ENCODE peak calls at places on chromosomes 2 and 18, in eight cellular contexts. One of them, this sample, is unnamed.

GRCh38 chr18:5476961-5477800 is 66.6 kb downstream of the EPB41L3 start:
- DNase-seq in AG04449: no peak
- DNase-seq in T-cell: no peak
- DNase-seq in naive thymus-derived CD8-positive, alpha-beta T cell: no peak
- DNase-seq in stimulated activated CD8-positive, alpha-beta memory T cell treated with anti-CD3 and anti-CD28 coated beads, Interleukin-15, amount 100 ng/mL, for 24 hours: no peak
- DNase-seq in adipocyte: peak
- DNase-seq in mucosa of gallbladder: no peak
- DNase-seq in activated T-cell treated with anti-CD3 and anti-CD28 coated beads, Interleukin-2, amount 50 U/mL, for 72 hours: no peak
- DNase-seq in this sample: no peak

GRCh38 chr2:16407358-16407757 is 258.3 kb downstream of the CYRIA start:
- DNase-seq in activated T-cell treated with anti-CD3 and anti-CD28 coated beads, Interleukin-2, amount 50 U/mL, for 72 hours: no peak
- DNase-seq in adipocyte: no peak
- DNase-seq in stimulated activated CD8-positive, alpha-beta memory T cell treated with anti-CD3 and anti-CD28 coated beads, Interleukin-15, amount 100 ng/mL, for 24 hours: no peak
- DNase-seq in T-cell: no peak
- DNase-seq in naive thymus-derived CD8-positive, alpha-beta T cell: no peak
- DNase-seq in mucosa of gallbladder: no peak
- DNase-seq in AG04449: no peak
- DNase-seq in this sample: no peak

GRCh38 chr18:79507076-79507545 is 111.4 kb downstream of the NFATC1 start:
- DNase-seq in naive thymus-derived CD8-positive, alpha-beta T cell: peak
- DNase-seq in stimulated activated CD8-positive, alpha-beta memory T cell treated with anti-CD3 and anti-CD28 coated beads, Interleukin-15, amount 100 ng/mL, for 24 hours: no peak
- DNase-seq in T-cell: no peak
- DNase-seq in adipocyte: no peak
- DNase-seq in AG04449: no peak
- DNase-seq in mucosa of gallbladder: no peak
- DNase-seq in activated T-cell treated with anti-CD3 and anti-CD28 coated beads, Interleukin-2, amount 50 U/mL, for 72 hours: no peak
- DNase-seq in this sample: no peak

GRCh38 chr18:48929951-48930713 is 20.6 kb downstream of the SMAD7 start:
- DNase-seq in mucosa of gallbladder: peak
- DNase-seq in adipocyte: peak
- DNase-seq in T-cell: no peak
- DNase-seq in activated T-cell treated with anti-CD3 and anti-CD28 coated beads, Interleukin-2, amount 50 U/mL, for 72 hours: no peak
- DNase-seq in naive thymus-derived CD8-positive, alpha-beta T cell: no peak
- DNase-seq in stimulated activated CD8-positive, alpha-beta memory T cell treated with anti-CD3 and anti-CD28 coated beads, Interleukin-15, amount 100 ng/mL, for 24 hours: no peak
- DNase-seq in AG04449: no peak
- DNase-seq in this sample: peak

GRCh38 chr2:1670636-1671035 is 73.7 kb downstream of the PXDN start:
- DNase-seq in activated T-cell treated with anti-CD3 and anti-CD28 coated beads, Interleukin-2, amount 50 U/mL, for 72 hours: no peak
- DNase-seq in naive thymus-derived CD8-positive, alpha-beta T cell: no peak
- DNase-seq in T-cell: no peak
- DNase-seq in mucosa of gallbladder: no peak
- DNase-seq in adipocyte: no peak
- DNase-seq in AG04449: no peak
- DNase-seq in stimulated activated CD8-positive, alpha-beta memory T cell treated with anti-CD3 and anti-CD28 coated beads, Interleukin-15, amount 100 ng/mL, for 24 hours: no peak
- DNase-seq in this sample: no peak

GRCh38 chr2:29839306-29839705 is 82.1 kb downstream of the ALK start:
- DNase-seq in naive thymus-derived CD8-positive, alpha-beta T cell: no peak
- DNase-seq in mucosa of gallbladder: no peak
- DNase-seq in AG04449: no peak
- DNase-seq in activated T-cell treated with anti-CD3 and anti-CD28 coated beads, Interleukin-2, amount 50 U/mL, for 72 hours: no peak
- DNase-seq in T-cell: no peak
- DNase-seq in adipocyte: no peak
- DNase-seq in stimulated activated CD8-positive, alpha-beta memory T cell treated with anti-CD3 and anti-CD28 coated beads, Interleukin-15, amount 100 ng/mL, for 24 hours: no peak
- DNase-seq in this sample: no peak

GRCh38 chr2:200786423-200786822 is 25.3 kb upstream of the BZW1 start:
- DNase-seq in activated T-cell treated with anti-CD3 and anti-CD28 coated beads, Interleukin-2, amount 50 U/mL, for 72 hours: no peak
- DNase-seq in AG04449: no peak
- DNase-seq in mucosa of gallbladder: no peak
- DNase-seq in stimulated activated CD8-positive, alpha-beta memory T cell treated with anti-CD3 and anti-CD28 coated beads, Interleukin-15, amount 100 ng/mL, for 24 hours: no peak
- DNase-seq in naive thymus-derived CD8-positive, alpha-beta T cell: no peak
- DNase-seq in adipocyte: peak
- DNase-seq in T-cell: no peak
- DNase-seq in this sample: no peak

GRCh38 chr2:181949047-181949446 is 36.6 kb upstream of the PPP1R1C start:
- DNase-seq in stimulated activated CD8-positive, alpha-beta memory T cell treated with anti-CD3 and anti-CD28 coated beads, Interleukin-15, amount 100 ng/mL, for 24 hours: no peak
- DNase-seq in activated T-cell treated with anti-CD3 and anti-CD28 coated beads, Interleukin-2, amount 50 U/mL, for 72 hours: no peak
- DNase-seq in T-cell: no peak
- DNase-seq in AG04449: no peak
- DNase-seq in naive thymus-derived CD8-positive, alpha-beta T cell: no peak
- DNase-seq in mucosa of gallbladder: no peak
- DNase-seq in adipocyte: peak
- DNase-seq in this sample: no peak

GRCh38 chr2:102063948-102064678 is 72.4 kb downstream of the IL1R2 start:
- DNase-seq in mucosa of gallbladder: peak
- DNase-seq in T-cell: no peak
- DNase-seq in activated T-cell treated with anti-CD3 and anti-CD28 coated beads, Interleukin-2, amount 50 U/mL, for 72 hours: peak
- DNase-seq in naive thymus-derived CD8-positive, alpha-beta T cell: no peak
- DNase-seq in AG04449: peak
- DNase-seq in adipocyte: peak
- DNase-seq in stimulated activated CD8-positive, alpha-beta memory T cell treated with anti-CD3 and anti-CD28 coated beads, Interleukin-15, amount 100 ng/mL, for 24 hours: no peak
- DNase-seq in this sample: peak

GRCh38 chr2:239881561-239882320 is 143.4 kb downstream of the NDUFA10 start:
- DNase-seq in mucosa of gallbladder: no peak
- DNase-seq in T-cell: no peak
- DNase-seq in naive thymus-derived CD8-positive, alpha-beta T cell: no peak
- DNase-seq in stimulated activated CD8-positive, alpha-beta memory T cell treated with anti-CD3 and anti-CD28 coated beads, Interleukin-15, amount 100 ng/mL, for 24 hours: no peak
- DNase-seq in activated T-cell treated with anti-CD3 and anti-CD28 coated beads, Interleukin-2, amount 50 U/mL, for 72 hours: no peak
- DNase-seq in adipocyte: peak
- DNase-seq in AG04449: no peak
- DNase-seq in this sample: no peak

GRCh38 chr2:120624738-120625446 is 110.8 kb upstream of the GLI2 start:
- DNase-seq in adipocyte: no peak
- DNase-seq in T-cell: no peak
- DNase-seq in naive thymus-derived CD8-positive, alpha-beta T cell: no peak
- DNase-seq in activated T-cell treated with anti-CD3 and anti-CD28 coated beads, Interleukin-2, amount 50 U/mL, for 72 hours: no peak
- DNase-seq in AG04449: no peak
- DNase-seq in stimulated activated CD8-positive, alpha-beta memory T cell treated with anti-CD3 and anti-CD28 coated beads, Interleukin-15, amount 100 ng/mL, for 24 hours: no peak
- DNase-seq in mucosa of gallbladder: no peak
- DNase-seq in this sample: no peak

GRCh38 chr2:24477229-24477628 is 13.8 kb upstream of the NCOA1 start:
- DNase-seq in stimulated activated CD8-positive, alpha-beta memory T cell treated with anti-CD3 and anti-CD28 coated beads, Interleukin-15, amount 100 ng/mL, for 24 hours: no peak
- DNase-seq in AG04449: no peak
- DNase-seq in T-cell: no peak
- DNase-seq in adipocyte: no peak
- DNase-seq in naive thymus-derived CD8-positive, alpha-beta T cell: no peak
- DNase-seq in activated T-cell treated with anti-CD3 and anti-CD28 coated beads, Interleukin-2, amount 50 U/mL, for 72 hours: no peak
- DNase-seq in mucosa of gallbladder: no peak
- DNase-seq in this sample: no peak

GRCh38 chr2:231315896-231316295 is 79.6 kb upstream of the B3GNT7 start:
- DNase-seq in mucosa of gallbladder: no peak
- DNase-seq in AG04449: no peak
- DNase-seq in adipocyte: no peak
- DNase-seq in activated T-cell treated with anti-CD3 and anti-CD28 coated beads, Interleukin-2, amount 50 U/mL, for 72 hours: no peak
- DNase-seq in stimulated activated CD8-positive, alpha-beta memory T cell treated with anti-CD3 and anti-CD28 coated beads, Interleukin-15, amount 100 ng/mL, for 24 hours: no peak
- DNase-seq in naive thymus-derived CD8-positive, alpha-beta T cell: no peak
- DNase-seq in T-cell: no peak
- DNase-seq in this sample: no peak

GRCh38 chr2:176161817-176162626 is 4.9 kb downstream of the HOXD3 start:
- DNase-seq in adipocyte: peak
- DNase-seq in naive thymus-derived CD8-positive, alpha-beta T cell: no peak
- DNase-seq in AG04449: no peak
- DNase-seq in T-cell: no peak
- DNase-seq in stimulated activated CD8-positive, alpha-beta memory T cell treated with anti-CD3 and anti-CD28 coated beads, Interleukin-15, amount 100 ng/mL, for 24 hours: no peak
- DNase-seq in mucosa of gallbladder: no peak
- DNase-seq in activated T-cell treated with anti-CD3 and anti-CD28 coated beads, Interleukin-2, amount 50 U/mL, for 72 hours: no peak
- DNase-seq in this sample: no peak

GRCh38 chr2:180505203-180505602 is 475.2 kb upstream of the UBE2E3 start:
- DNase-seq in adipocyte: no peak
- DNase-seq in activated T-cell treated with anti-CD3 and anti-CD28 coated beads, Interleukin-2, amount 50 U/mL, for 72 hours: no peak
- DNase-seq in mucosa of gallbladder: no peak
- DNase-seq in T-cell: no peak
- DNase-seq in AG04449: no peak
- DNase-seq in naive thymus-derived CD8-positive, alpha-beta T cell: no peak
- DNase-seq in stimulated activated CD8-positive, alpha-beta memory T cell treated with anti-CD3 and anti-CD28 coated beads, Interleukin-15, amount 100 ng/mL, for 24 hours: no peak
- DNase-seq in this sample: no peak

GRCh38 chr18:3450358-3451107 is 561 bp downstream of the TGIF1 start:
- DNase-seq in stimulated activated CD8-positive, alpha-beta memory T cell treated with anti-CD3 and anti-CD28 coated beads, Interleukin-15, amount 100 ng/mL, for 24 hours: no peak
- DNase-seq in mucosa of gallbladder: peak
- DNase-seq in adipocyte: peak
- DNase-seq in activated T-cell treated with anti-CD3 and anti-CD28 coated beads, Interleukin-2, amount 50 U/mL, for 72 hours: peak
- DNase-seq in T-cell: peak
- DNase-seq in AG04449: no peak
- DNase-seq in naive thymus-derived CD8-positive, alpha-beta T cell: peak
- DNase-seq in this sample: no peak

GRCh38 chr2:231033147-231034132 is 3.9 kb upstream of the C2orf72 start:
- DNase-seq in stimulated activated CD8-positive, alpha-beta memory T cell treated with anti-CD3 and anti-CD28 coated beads, Interleukin-15, amount 100 ng/mL, for 24 hours: no peak
- DNase-seq in mucosa of gallbladder: no peak
- DNase-seq in naive thymus-derived CD8-positive, alpha-beta T cell: no peak
- DNase-seq in AG04449: no peak
- DNase-seq in adipocyte: no peak
- DNase-seq in T-cell: no peak
- DNase-seq in activated T-cell treated with anti-CD3 and anti-CD28 coated beads, Interleukin-2, amount 50 U/mL, for 72 hours: no peak
- DNase-seq in this sample: no peak

GRCh38 chr2:119178811-119179601 is 20.5 kb upstream of the C1QL2 start:
- DNase-seq in T-cell: no peak
- DNase-seq in mucosa of gallbladder: peak
- DNase-seq in activated T-cell treated with anti-CD3 and anti-CD28 coated beads, Interleukin-2, amount 50 U/mL, for 72 hours: no peak
- DNase-seq in stimulated activated CD8-positive, alpha-beta memory T cell treated with anti-CD3 and anti-CD28 coated beads, Interleukin-15, amount 100 ng/mL, for 24 hours: no peak
- DNase-seq in AG04449: no peak
- DNase-seq in adipocyte: peak
- DNase-seq in naive thymus-derived CD8-positive, alpha-beta T cell: no peak
- DNase-seq in this sample: no peak

This sample was measured in amniotic stem cell.